ENCODE peak calls at places on chromosomes 2 and 18, in eight cellular contexts. One of them, this sample, is unnamed. For H3K4me1, the result is how much of the 10 kb centered on the place peaks cover.

GRCh38 chr2:210606001-210606400 is 49.6 kb downstream of the CPS1 start:
- DNase-seq in lower lobe of right lung: no peak
- DNase-seq in testis: no peak
- DNase-seq in body of pancreas: no peak
- DNase-seq in upper lobe of right lung: no peak
- DNase-seq in GM23248: no peak
- DNase-seq in PC-9: no peak
- DNase-seq in aorta: no peak
- DNase-seq in this sample: no peak

GRCh38 chr2:8310557-8311455 is 371.1 kb upstream of the ID2 start:
- DNase-seq in PC-9: no peak
- DNase-seq in aorta: no peak
- DNase-seq in body of pancreas: no peak
- DNase-seq in lower lobe of right lung: peak
- DNase-seq in upper lobe of right lung: peak
- DNase-seq in testis: no peak
- DNase-seq in GM23248: no peak
- DNase-seq in this sample: no peak

GRCh38 chr2:159065313-159065712 is 96.9 kb downstream of the TANC1 start:
- DNase-seq in body of pancreas: no peak
- DNase-seq in PC-9: peak
- DNase-seq in lower lobe of right lung: no peak
- DNase-seq in testis: no peak
- DNase-seq in GM23248: peak
- DNase-seq in aorta: no peak
- DNase-seq in upper lobe of right lung: no peak
- DNase-seq in this sample: no peak

GRCh38 chr2:238139141-238139840 is 823 bp downstream of the KLHL30 start:
- DNase-seq in aorta: no peak
- DNase-seq in PC-9: no peak
- DNase-seq in GM23248: no peak
- DNase-seq in testis: no peak
- DNase-seq in upper lobe of right lung: no peak
- DNase-seq in body of pancreas: peak
- DNase-seq in lower lobe of right lung: no peak
- DNase-seq in this sample: no peak

GRCh38 chr2:21981127-21981526 is 857.4 kb downstream of the TDRD15 start:
- DNase-seq in testis: no peak
- DNase-seq in aorta: no peak
- DNase-seq in body of pancreas: no peak
- DNase-seq in GM23248: no peak
- DNase-seq in upper lobe of right lung: no peak
- DNase-seq in PC-9: peak
- DNase-seq in lower lobe of right lung: no peak
- DNase-seq in this sample: no peak

GRCh38 chr2:241224068-241224850 is 35.8 kb downstream of the ANO7 start:
- DNase-seq in upper lobe of right lung: no peak
- DNase-seq in aorta: peak
- DNase-seq in lower lobe of right lung: peak
- DNase-seq in testis: peak
- DNase-seq in GM23248: peak
- DNase-seq in body of pancreas: peak
- DNase-seq in PC-9: no peak
- DNase-seq in this sample: no peak

GRCh38 chr2:71605173-71605641 is 151.8 kb downstream of the DYSF start:
- DNase-seq in PC-9: no peak
- DNase-seq in aorta: peak
- DNase-seq in lower lobe of right lung: peak
- DNase-seq in body of pancreas: peak
- DNase-seq in upper lobe of right lung: peak
- DNase-seq in GM23248: no peak
- DNase-seq in testis: no peak
- DNase-seq in this sample: no peak

GRCh38 chr18:9403795-9404564 is 69.4 kb downstream of the TWSG1 start:
- DNase-seq in aorta: no peak
- DNase-seq in GM23248: no peak
- DNase-seq in PC-9: no peak
- DNase-seq in body of pancreas: no peak
- DNase-seq in lower lobe of right lung: no peak
- DNase-seq in upper lobe of right lung: no peak
- DNase-seq in testis: no peak
- DNase-seq in this sample: no peak

GRCh38 chr2:112021781-112022231 is 33.3 kb upstream of the TMEM87B start:
- DNase-seq in GM23248: peak
- DNase-seq in testis: no peak
- DNase-seq in lower lobe of right lung: no peak
- DNase-seq in aorta: no peak
- DNase-seq in upper lobe of right lung: no peak
- DNase-seq in PC-9: peak
- DNase-seq in body of pancreas: no peak
- DNase-seq in this sample: no peak

GRCh38 chr18:7844418-7844817 is 277.3 kb downstream of the PTPRM start:
- DNase-seq in lower lobe of right lung: no peak
- DNase-seq in aorta: no peak
- DNase-seq in PC-9: no peak
- DNase-seq in upper lobe of right lung: no peak
- DNase-seq in body of pancreas: no peak
- DNase-seq in GM23248: no peak
- DNase-seq in testis: no peak
- DNase-seq in this sample: no peak

GRCh38 chr18:60157810-60158209 is 214.8 kb downstream of the MC4R start:
- DNase-seq in aorta: no peak
- DNase-seq in PC-9: no peak
- DNase-seq in upper lobe of right lung: no peak
- DNase-seq in testis: no peak
- DNase-seq in lower lobe of right lung: no peak
- DNase-seq in body of pancreas: no peak
- DNase-seq in GM23248: no peak
- DNase-seq in this sample: no peak

GRCh38 chr2:163734911-163735691 is 707 bp downstream of the FIGN start:
- DNase-seq in GM23248: peak
- DNase-seq in body of pancreas: no peak
- DNase-seq in PC-9: no peak
- DNase-seq in upper lobe of right lung: no peak
- DNase-seq in lower lobe of right lung: no peak
- DNase-seq in testis: no peak
- DNase-seq in aorta: no peak
- DNase-seq in this sample: no peak

GRCh38 chr2:163737169-163737439 is 1.3 kb upstream of the FIGN start:
- DNase-seq in lower lobe of right lung: no peak
- DNase-seq in body of pancreas: no peak
- DNase-seq in GM23248: no peak
- DNase-seq in upper lobe of right lung: no peak
- DNase-seq in testis: peak
- DNase-seq in aorta: no peak
- DNase-seq in PC-9: no peak
- DNase-seq in this sample: no peak

GRCh38 chr2:163734401-163734800 is 1.4 kb downstream of the FIGN start:
- DNase-seq in testis: no peak
- DNase-seq in upper lobe of right lung: no peak
- DNase-seq in body of pancreas: no peak
- DNase-seq in aorta: no peak
- DNase-seq in GM23248: peak
- DNase-seq in PC-9: no peak
- DNase-seq in lower lobe of right lung: no peak
- DNase-seq in this sample: no peak

GRCh38 chr2:163736433-163737168 is 793 bp upstream of the FIGN start:
- DNase-seq in upper lobe of right lung: peak
- DNase-seq in aorta: peak
- DNase-seq in testis: peak
- DNase-seq in GM23248: peak
- DNase-seq in lower lobe of right lung: peak
- DNase-seq in PC-9: peak
- DNase-seq in body of pancreas: peak
- DNase-seq in this sample: no peak

GRCh38 chr2:163735692-163736432 is at the start of gene FIGN:
- DNase-seq in GM23248: peak
- DNase-seq in PC-9: peak
- DNase-seq in body of pancreas: peak
- DNase-seq in testis: peak
- DNase-seq in aorta: peak
- DNase-seq in lower lobe of right lung: peak
- DNase-seq in upper lobe of right lung: peak
- DNase-seq in this sample: peak
- H3K4me3 ChIP-seq in GM23248: peak
- H3K4me3 ChIP-seq in PC-9: peak
- H3K4me3 ChIP-seq in body of pancreas: peak
- H3K4me3 ChIP-seq in testis: peak
- H3K4me3 ChIP-seq in aorta: peak
- H3K4me3 ChIP-seq in lower lobe of right lung: peak
- H3K4me3 ChIP-seq in upper lobe of right lung: peak
- H3K4me3 ChIP-seq in this sample: peak

GRCh38 chr2:98452396-98453027 is 7.9 kb downstream of the INPP4A start:
- DNase-seq in testis: no peak
- DNase-seq in aorta: no peak
- DNase-seq in PC-9: no peak
- DNase-seq in GM23248: no peak
- DNase-seq in lower lobe of right lung: no peak
- DNase-seq in body of pancreas: no peak
- DNase-seq in upper lobe of right lung: no peak
- DNase-seq in this sample: no peak

GRCh38 chr2:98453531-98453930 is 8.9 kb downstream of the INPP4A start:
- DNase-seq in upper lobe of right lung: no peak
- DNase-seq in PC-9: no peak
- DNase-seq in aorta: no peak
- DNase-seq in GM23248: no peak
- DNase-seq in lower lobe of right lung: no peak
- DNase-seq in body of pancreas: no peak
- DNase-seq in testis: no peak
- DNase-seq in this sample: no peak

GRCh38 chr2:98455494-98455976 is 10.9 kb downstream of the INPP4A start:
- DNase-seq in testis: no peak
- DNase-seq in upper lobe of right lung: no peak
- DNase-seq in lower lobe of right lung: no peak
- DNase-seq in aorta: no peak
- DNase-seq in PC-9: no peak
- DNase-seq in body of pancreas: no peak
- DNase-seq in GM23248: peak
- DNase-seq in this sample: no peak

GRCh38 chr2:98454073-98454472 is 9.4 kb downstream of the INPP4A start:
- DNase-seq in body of pancreas: no peak
- DNase-seq in lower lobe of right lung: no peak
- DNase-seq in testis: no peak
- DNase-seq in GM23248: no peak
- DNase-seq in upper lobe of right lung: no peak
- DNase-seq in aorta: no peak
- DNase-seq in PC-9: peak
- DNase-seq in this sample: no peak

DNA sequence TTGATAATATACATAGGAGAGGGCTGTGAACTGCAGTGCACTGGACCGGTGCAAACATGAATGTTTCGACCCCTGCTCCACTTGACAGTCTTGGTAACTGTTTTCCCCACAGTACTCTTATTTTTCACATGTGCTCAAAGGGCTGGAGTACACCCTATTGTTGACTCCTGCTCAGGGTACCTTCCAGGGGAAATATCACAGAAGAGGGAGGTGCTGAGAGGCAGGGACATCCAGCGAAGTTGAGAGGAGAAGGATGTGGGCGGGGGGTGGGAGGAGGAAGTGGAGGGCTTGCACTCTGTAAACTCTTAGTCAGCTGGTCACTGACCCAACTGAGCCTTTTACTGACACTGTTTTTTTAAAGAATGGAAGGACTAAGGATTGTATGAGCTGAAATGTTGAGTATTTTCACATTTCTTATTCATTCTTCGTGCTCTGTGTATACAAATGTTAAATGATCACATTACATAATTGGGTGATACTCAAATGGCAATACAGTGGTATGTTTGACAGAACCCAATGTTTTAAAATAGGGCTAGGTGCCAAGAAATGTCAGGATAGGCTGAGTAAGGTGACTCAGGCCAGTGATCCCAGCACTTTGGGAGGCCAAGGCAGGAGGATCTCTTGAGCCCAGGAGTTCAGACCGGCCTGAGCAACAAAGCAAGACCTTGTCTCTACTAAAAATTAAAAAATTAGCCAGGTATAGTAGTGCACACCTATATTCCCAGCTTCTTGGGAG is 10.0 kb downstream of the INPP4A start:
- DNase-seq in upper lobe of right lung: no peak
- DNase-seq in lower lobe of right lung: no peak
- DNase-seq in aorta: no peak
- DNase-seq in testis: no peak
- DNase-seq in body of pancreas: no peak
- DNase-seq in PC-9: peak
- DNase-seq in GM23248: peak
- DNase-seq in this sample: no peak
- H3K4me1 ChIP-seq in upper lobe of right lung: under half
- H3K4me1 ChIP-seq in lower lobe of right lung: half or more
- H3K4me1 ChIP-seq in aorta: under half
- H3K4me1 ChIP-seq in testis: under half
- H3K4me1 ChIP-seq in body of pancreas: under half
- H3K4me1 ChIP-seq in PC-9: half or more
- H3K4me1 ChIP-seq in GM23248: under half
- H3K4me1 ChIP-seq in this sample: under half

GRCh38 chr2:126828471-126828870 is 70.2 kb upstream of the TEX51 start:
- DNase-seq in testis: no peak
- DNase-seq in PC-9: no peak
- DNase-seq in aorta: no peak
- DNase-seq in lower lobe of right lung: no peak
- DNase-seq in upper lobe of right lung: no peak
- DNase-seq in body of pancreas: no peak
- DNase-seq in GM23248: no peak
- DNase-seq in this sample: no peak
- H3K4me3 ChIP-seq in testis: no peak
- H3K4me3 ChIP-seq in PC-9: no peak
- H3K4me3 ChIP-seq in aorta: no peak
- H3K4me3 ChIP-seq in lower lobe of right lung: no peak
- H3K4me3 ChIP-seq in upper lobe of right lung: no peak
- H3K4me3 ChIP-seq in body of pancreas: no peak
- H3K4me3 ChIP-seq in GM23248: no peak
- H3K4me3 ChIP-seq in this sample: no peak

DNA sequence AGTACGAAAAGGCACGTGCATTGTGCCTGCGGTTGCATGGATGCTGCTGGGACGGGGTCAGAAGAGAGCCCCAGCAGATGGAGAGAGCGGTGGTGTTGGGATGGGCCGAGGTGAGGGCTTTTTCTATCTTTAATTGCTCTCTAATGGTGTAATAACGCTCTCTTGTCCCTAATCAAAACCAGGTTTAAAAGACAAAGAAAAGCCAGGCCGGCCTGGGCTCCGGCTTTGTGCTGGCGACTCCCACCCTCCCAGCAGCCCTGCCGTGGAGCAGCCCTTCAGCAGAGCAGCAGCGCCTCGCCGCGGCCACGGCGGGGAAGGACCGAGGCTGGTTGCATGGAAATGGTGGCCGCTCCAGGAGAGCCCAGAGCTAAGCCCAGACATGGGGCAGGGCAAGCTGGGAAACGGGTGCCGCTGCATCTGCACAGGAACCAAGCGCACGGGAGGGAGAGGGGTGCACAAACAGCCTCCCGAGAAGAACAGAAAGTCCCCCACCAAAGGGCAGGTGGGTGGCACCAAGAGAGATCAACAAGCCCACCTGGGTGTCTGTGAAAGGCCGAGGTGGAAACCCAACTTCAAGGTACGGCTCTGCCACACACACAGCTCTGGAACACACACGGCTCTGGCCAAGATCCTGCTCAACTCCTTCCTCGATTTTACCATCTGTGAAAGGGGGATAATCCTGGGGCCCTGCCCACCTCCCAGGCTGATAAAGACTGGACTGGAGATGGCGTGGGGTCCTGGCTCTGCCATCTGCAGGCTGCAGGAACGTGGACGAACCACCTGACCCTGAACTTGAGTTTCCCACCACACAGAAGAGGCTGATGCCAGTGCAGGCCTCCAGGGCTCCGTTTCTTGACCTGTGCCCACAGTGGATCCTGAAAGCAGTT is 15.0 kb downstream of the HS1BP3 start:
- DNase-seq in PC-9: peak
- DNase-seq in aorta: peak
- DNase-seq in upper lobe of right lung: peak
- DNase-seq in body of pancreas: peak
- DNase-seq in GM23248: peak
- DNase-seq in testis: peak
- DNase-seq in lower lobe of right lung: peak
- DNase-seq in this sample: peak
- H3K4me1 ChIP-seq in PC-9: under half
- H3K4me1 ChIP-seq in aorta: under half
- H3K4me1 ChIP-seq in upper lobe of right lung: under half
- H3K4me1 ChIP-seq in body of pancreas: under half
- H3K4me1 ChIP-seq in GM23248: under half
- H3K4me1 ChIP-seq in testis: under half
- H3K4me1 ChIP-seq in lower lobe of right lung: under half
- H3K4me1 ChIP-seq in this sample: under half

This sample was measured in breast epithelium.